ENCODE peak calls at places on chromosomes 7 and 10, in eight cellular contexts. J is GM23248, G is mammary epithelial cell, A is HCT116, O is NT2/D1, V is right lobe of liver, S is Peyer's patch, F is left ventricle myocardium inferior. Y is an unnamed sample. For H3K4me1 and H3K27me3, the result is how much of the 10 kb centered on the place peaks cover.

GRCh38 chr10:123245264-123245663 is 91.1 kb downstream of the BUB3 start:
- DNase-seq in S (no peak), O (no peak), F (no peak), G (no peak), J (no peak), V (no peak), A (no peak), Y (no peak)

GRCh38 chr10:110461088-110461487 is 36.6 kb upstream of the DUSP5 start:
- DNase-seq in F (no peak), V (no peak), O (no peak), A (no peak), S (no peak), G (no peak), J (no peak), Y (peak)

GRCh38 chr10:6200588-6201510 is 1.9 kb upstream of the PFKFB3 start:
- DNase-seq in S (peak), V (peak), G (peak), J (peak), O (no peak), A (no peak), F (no peak), Y (peak)

GRCh38 chr10:88253622-88254021 is 329.5 kb downstream of the RNLS start:
- DNase-seq in V (no peak), A (no peak), F (no peak), G (no peak), J (no peak), S (no peak), O (no peak), Y (no peak)

GRCh38 chr10:42941245-42941644 is 135.6 kb upstream of the RET start:
- DNase-seq in S (no peak), O (no peak), J (no peak), A (no peak), G (no peak), F (no peak), V (no peak), Y (peak)

GRCh38 chr10:94571528-94571927 is 25.9 kb downstream of the HELLS start:
- DNase-seq in J (peak), V (no peak), A (no peak), G (no peak), F (no peak), S (no peak), O (no peak), Y (no peak)

GRCh38 chr10:43255644-43256431 is 11.0 kb downstream of the RASGEF1A start:
- DNase-seq in S (peak), F (no peak), A (peak), V (no peak), O (no peak), J (peak), G (no peak), Y (peak)

GRCh38 chr10:110123594-110123993 is 83.8 kb upstream of the MXI1 start:
- DNase-seq in O (no peak), V (no peak), G (no peak), A (no peak), J (no peak), F (no peak), S (no peak), Y (no peak)

GRCh38 chr10:20059084-20059835 is 243.0 kb downstream of the PLXDC2 start:
- DNase-seq in V (no peak), G (peak), S (no peak), A (no peak), F (no peak), J (no peak), O (no peak), Y (no peak)

GRCh38 chr10:27794157-27794556 is 48.5 kb upstream of the MKX start:
- DNase-seq in F (no peak), A (no peak), G (no peak), O (no peak), J (peak), S (no peak), V (no peak), Y (no peak)

GRCh38 chr10:29239569-29240472 is 49.0 kb upstream of the LYZL1 start:
- DNase-seq in S (no peak), O (peak), V (peak), A (peak), F (no peak), J (peak), G (no peak), Y (no peak)

GRCh38 chr7:74254858-74255379 is 720 bp upstream of the RFC2 start:
- DNase-seq in V (no peak), S (no peak), O (no peak), J (no peak), A (no peak), F (no peak), G (no peak), Y (peak)

GRCh38 chr10:132644544-132645530 is 107.2 kb downstream of the INPP5A start:
- DNase-seq in O (no peak), J (no peak), S (no peak), F (peak), G (no peak), V (peak), A (no peak), Y (peak)

GRCh38 chr10:113897693-113898618 is 43.5 kb downstream of the NHLRC2 start:
- DNase-seq in O (no peak), G (no peak), A (no peak), J (no peak), V (no peak), F (peak), S (no peak), Y (no peak)

GRCh38 chr7:28573059-28573553 is 160.8 kb downstream of the CREB5 start:
- DNase-seq in J (peak), F (peak), A (no peak), O (no peak), G (peak), S (no peak), V (peak), Y (no peak)

GRCh38 chr7:16826061-16826460 is 21.3 kb upstream of the AGR2 start:
- DNase-seq in G (peak), O (no peak), V (no peak), S (no peak), F (no peak), A (no peak), J (peak), Y (no peak)

GRCh38 chr10:123038782-123039631 is 30.2 kb downstream of the ACADSB start:
- DNase-seq in S (no peak), G (no peak), O (no peak), V (peak), J (no peak), F (no peak), A (no peak), Y (no peak)

GRCh38 chr7:23472974-23473847 is 2.9 kb upstream of the IGF2BP3 start:
- DNase-seq in F (no peak), S (no peak), V (no peak), G (peak), O (no peak), J (no peak), A (no peak), Y (no peak)

GRCh38 chr10:123270221-123270620 is 116.0 kb downstream of the BUB3 start:
- DNase-seq in G (peak), O (no peak), J (peak), V (no peak), A (no peak), F (no peak), S (no peak), Y (no peak)

GRCh38 chr7:151585744-151586424 is 66.2 kb upstream of the RHEB start:
- DNase-seq in O (no peak), G (peak), F (no peak), J (no peak), V (no peak), S (no peak), A (no peak), Y (no peak)

GRCh38 chr7:47557986-47558670 is 23.8 kb downstream of the TNS3 start:
- DNase-seq in F (no peak), A (peak), S (no peak), O (no peak), V (no peak), J (no peak), G (peak), Y (peak)

GRCh38 chr7:130152270-130153141 is 52.7 kb downstream of the TMEM209 start:
- DNase-seq in S (peak), J (peak), A (no peak), O (no peak), V (no peak), G (no peak), F (no peak), Y (no peak)

GRCh38 chr7:130149575-130150139 is 55.5 kb downstream of the TMEM209 start:
- DNase-seq in V (no peak), S (peak), G (no peak), A (no peak), O (no peak), J (no peak), F (no peak), Y (peak)

GRCh38 chr7:130153251-130153908 is 51.8 kb downstream of the TMEM209 start:
- DNase-seq in S (peak), F (no peak), V (no peak), O (no peak), G (no peak), J (no peak), A (no peak), Y (no peak)

GRCh38 chr7:130150587-130150986 is 54.6 kb downstream of the TMEM209 start:
- DNase-seq in S (peak), J (no peak), V (no peak), G (no peak), O (no peak), A (no peak), F (no peak), Y (peak)

GRCh38 chr7:130151591-130152269 is 53.5 kb downstream of the TMEM209 start:
- DNase-seq in A (no peak), F (no peak), O (no peak), G (peak), S (no peak), V (no peak), J (peak), Y (no peak)
- H3K4me1 ChIP-seq in A (under half), F (under half), O (under half), G (under half), S (under half), V (under half), J (under half), Y (under half)

DNA sequence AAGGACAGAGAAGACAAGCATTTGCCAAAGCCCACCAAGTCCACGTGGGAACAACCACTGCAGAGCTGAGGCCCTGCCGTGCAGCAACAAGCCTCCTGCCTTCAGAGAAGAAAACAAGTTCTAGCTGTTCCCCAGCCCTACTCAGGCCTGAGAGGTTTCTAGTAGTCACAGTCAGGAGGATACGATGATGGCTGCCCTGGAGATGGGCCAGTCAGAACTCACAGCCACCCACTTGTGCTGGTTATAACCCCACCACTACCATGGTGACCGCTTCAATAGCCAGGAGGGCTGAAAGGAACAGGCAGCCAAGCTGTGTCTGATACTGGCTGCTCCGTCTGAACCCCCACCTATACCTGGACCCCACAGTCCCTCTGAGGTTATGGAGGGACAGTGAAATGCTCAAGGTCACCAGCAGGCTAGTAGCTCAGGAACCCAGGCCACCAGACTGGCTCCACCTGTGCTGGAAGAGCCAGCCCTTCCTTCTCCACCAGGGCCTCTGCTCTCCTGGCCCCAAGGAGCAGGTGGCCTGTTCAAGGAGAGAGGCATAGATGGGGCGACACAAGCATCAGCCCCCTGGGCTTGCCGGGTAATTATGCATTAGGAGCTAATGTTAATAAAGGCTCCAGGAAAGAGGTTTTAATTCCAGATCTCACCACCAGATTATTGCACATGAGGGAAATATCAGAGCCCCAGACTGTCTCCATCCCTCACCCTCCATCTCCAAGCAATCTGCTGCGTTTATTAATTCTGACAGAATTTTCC is 125.8 kb upstream of the PCBD1 start:
- DNase-seq in J (no peak), F (peak), A (no peak), V (no peak), G (no peak), O (no peak), S (no peak), Y (no peak)
- H3K27me3 ChIP-seq in J (under half), F (under half), A (under half), V (under half), G (under half), O (under half), S (under half), Y (under half)

DNA sequence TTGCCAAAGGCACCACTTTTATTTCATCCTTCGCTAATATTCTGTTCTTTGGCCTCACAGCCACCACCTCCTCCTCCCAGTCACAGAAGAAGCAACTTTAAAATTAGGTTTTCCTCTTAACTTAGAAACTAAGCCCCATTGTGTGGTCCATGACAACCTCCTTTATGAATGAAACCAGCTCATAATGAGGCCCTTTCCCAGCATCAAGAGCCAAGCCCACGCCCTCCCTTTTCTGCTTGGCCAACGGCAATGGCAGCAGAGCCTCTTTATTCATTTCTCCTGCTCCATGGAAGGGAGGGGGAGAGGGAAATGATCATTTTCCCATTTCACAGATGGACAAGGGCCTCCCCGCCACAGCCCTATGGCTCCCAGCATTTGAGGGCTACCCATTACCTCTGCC is 475.3 kb downstream of the RPS24 start:
- DNase-seq in O (no peak), S (no peak), V (no peak), A (no peak), G (no peak), J (no peak), F (no peak), Y (no peak)
- H3K4me1 ChIP-seq in O (under half), S (under half), V (under half), A (under half), G (under half), J (under half), F (under half), Y (under half)

DNA sequence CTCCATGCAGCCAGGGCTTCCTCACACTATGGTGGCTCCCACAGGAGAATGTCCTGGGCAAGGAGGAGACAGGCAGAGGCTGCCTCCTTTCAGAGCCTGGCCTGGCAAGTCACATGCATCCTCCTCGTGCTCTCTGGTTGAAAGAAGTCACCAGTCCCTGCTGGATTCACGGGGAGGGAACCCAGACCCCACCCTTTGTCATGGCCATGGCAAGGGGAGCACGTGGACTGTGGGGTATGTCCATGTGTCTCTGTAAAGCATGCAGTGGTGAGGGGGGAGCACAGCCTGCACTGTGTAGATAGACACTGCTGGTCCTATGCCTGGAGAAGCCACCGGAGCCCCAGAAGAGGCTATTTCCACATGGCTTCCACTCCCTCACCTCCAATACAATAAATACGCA is 225.0 kb downstream of the TCERG1L start:
- DNase-seq in G (no peak), O (no peak), A (no peak), J (no peak), F (no peak), V (no peak), S (no peak), Y (no peak)
- H3K27me3 ChIP-seq in G (under half), O (under half), A (under half), J (under half), F (half or more), V (under half), S (under half), Y (under half)

GRCh38 chr7:90274161-90274560 is 29.2 kb downstream of the CFAP69 start:
- DNase-seq in G (no peak), O (no peak), V (no peak), A (no peak), F (no peak), J (no peak), S (no peak), Y (no peak)

GRCh38 chr7:90271753-90272152 is 26.8 kb downstream of the CFAP69 start:
- DNase-seq in G (peak), S (no peak), J (peak), O (no peak), F (no peak), V (no peak), A (no peak), Y (no peak)

GRCh38 chr7:90269163-90269562 is 24.2 kb downstream of the CFAP69 start:
- DNase-seq in G (no peak), A (no peak), S (no peak), F (no peak), J (no peak), V (no peak), O (no peak), Y (no peak)

GRCh38 chr7:90270431-90271178 is 25.6 kb downstream of the CFAP69 start:
- DNase-seq in J (no peak), G (no peak), A (no peak), F (no peak), S (no peak), V (no peak), O (no peak), Y (no peak)

DNA sequence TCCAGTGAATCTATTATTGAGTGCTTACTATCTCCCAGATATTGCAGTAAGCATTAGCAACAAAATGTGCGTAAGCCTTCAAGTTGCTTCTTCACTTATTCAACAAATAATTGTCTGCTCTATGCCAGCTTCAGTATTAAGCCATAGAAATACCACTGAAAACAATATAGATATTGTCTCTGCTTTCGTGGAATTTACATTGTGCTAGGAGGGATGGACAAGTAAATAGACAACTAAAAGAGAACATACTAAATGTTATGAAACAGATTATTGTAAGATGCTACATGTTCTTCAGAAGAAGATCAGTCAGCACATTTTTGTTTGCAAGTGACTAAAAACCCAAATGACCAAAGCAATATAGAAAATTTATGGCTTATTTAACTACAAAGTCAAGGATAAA is 27.3 kb downstream of the CFAP69 start:
- DNase-seq in S (no peak), V (no peak), O (no peak), G (no peak), A (no peak), F (no peak), J (peak), Y (no peak)
- H3K4me1 ChIP-seq in S (under half), V (under half), O (under half), G (under half), A (under half), F (under half), J (under half), Y (under half)

DNA sequence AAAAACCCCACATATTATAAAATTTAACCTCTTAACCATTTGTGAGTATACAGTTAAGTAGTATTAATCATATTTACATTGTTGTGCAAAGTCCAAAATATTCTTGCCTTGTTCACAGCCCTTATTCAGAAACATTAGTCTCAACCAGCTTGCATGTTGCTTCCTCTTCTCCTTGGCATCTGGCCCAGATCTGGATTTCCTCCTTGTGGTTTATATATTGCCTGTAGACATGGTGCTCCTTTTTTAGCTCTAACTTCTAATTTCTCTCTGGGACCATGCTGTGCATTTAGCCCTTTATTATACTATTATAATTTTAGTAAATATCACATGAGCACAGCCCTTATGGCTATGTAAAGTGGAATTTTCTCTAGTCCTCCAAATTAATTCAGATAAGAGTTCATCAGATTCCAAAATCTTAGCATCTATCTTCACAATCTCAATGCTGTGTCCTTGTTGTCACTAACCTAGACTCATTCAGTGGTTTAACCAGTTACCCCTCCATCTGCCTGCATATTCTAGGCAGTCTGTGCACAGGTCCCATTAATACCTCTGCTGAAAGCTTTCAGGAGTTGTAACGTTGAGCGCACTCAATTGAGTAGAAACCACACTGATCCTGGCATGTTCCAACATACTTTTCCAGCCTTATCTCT is 7.9 kb downstream of the CPED1 start:
- DNase-seq in F (peak), A (no peak), J (peak), S (peak), V (peak), O (no peak), G (peak), Y (no peak)
- H3K27me3 ChIP-seq in F (under half), A (under half), J (under half), S (under half), V (under half), O (under half), G (under half), Y (under half)

DNA sequence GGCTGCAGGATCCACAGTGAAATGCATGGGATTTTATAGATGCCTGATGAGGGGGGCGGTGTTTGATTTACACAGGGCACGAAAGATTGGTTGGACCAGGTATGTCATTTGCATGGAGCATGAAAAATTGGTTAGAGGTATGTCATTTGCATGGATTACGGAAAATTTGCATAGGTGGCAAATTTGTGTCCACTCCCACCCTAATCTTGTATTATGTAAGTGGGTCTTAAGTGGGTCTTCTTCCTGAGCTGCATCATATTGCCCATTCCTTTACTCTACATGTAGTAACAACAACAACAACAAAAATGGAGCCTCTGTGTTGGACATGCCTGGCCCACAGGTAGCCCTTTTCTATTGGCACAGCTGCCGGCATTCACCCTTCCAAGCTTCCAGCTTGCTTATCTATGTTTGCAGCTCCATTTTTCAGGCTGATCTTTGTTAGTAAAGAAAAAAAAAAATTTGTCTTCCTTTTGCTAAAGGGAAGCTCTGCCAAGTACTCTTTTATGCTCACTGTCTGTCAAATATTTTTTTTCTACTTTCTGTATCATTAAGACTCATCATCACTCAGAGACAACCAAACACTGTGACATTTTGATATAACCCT is 10.3 kb upstream of the ZNF273 start:
- DNase-seq in O (no peak), J (no peak), G (no peak), S (peak), F (no peak), V (no peak), A (no peak), Y (no peak)
- H3K4me1 ChIP-seq in O (under half), J (under half), G (under half), S (under half), F (under half), V (under half), A (under half), Y (under half)